ENCODE peak calls at places on chromosomes 16 and 17, in nine cellular contexts. Q, W, N, O, K, J, E, S and H are unnamed samples.

GRCh38 chr17:76314392-76315227 is 6.5 kb upstream of the QRICH2 start:
- DNase-seq in Q (no peak), W (peak), N (no peak), O (no peak), K (no peak), J (no peak), E (no peak), S (no peak), H (peak)

GRCh38 chr17:54979657-54980056 is 11.1 kb downstream of the STXBP4 start:
- DNase-seq in Q (no peak), W (no peak), N (no peak), O (no peak), K (no peak), J (no peak), E (no peak), S (no peak), H (no peak)

GRCh38 chr16:55398683-55399230 is 74.8 kb downstream of the IRX6 start:
- DNase-seq in Q (no peak), W (no peak), N (peak), O (no peak), K (no peak), J (no peak), E (no peak), S (no peak), H (no peak)

GRCh38 chr16:14283786-14284185 is 212.7 kb downstream of the MRTFB start:
- DNase-seq in Q (no peak), W (no peak), N (no peak), O (no peak), K (no peak), J (no peak), E (no peak), S (no peak), H (no peak)

GRCh38 chr16:11681977-11682654 is 13.9 kb downstream of the SNN start:
- DNase-seq in Q (peak), W (no peak), N (no peak), O (no peak), K (peak), J (no peak), E (no peak), S (no peak), H (no peak)

GRCh38 chr16:30084816-30085159 is 6.9 kb downstream of the TBX6 start:
- DNase-seq in Q (peak), W (no peak), N (no peak), O (no peak), K (no peak), J (no peak), E (no peak), S (no peak), H (no peak)

GRCh38 chr16:30893082-30893743 is 664 bp downstream of the BCL7C start:
- DNase-seq in Q (peak), W (no peak), N (peak), O (no peak), K (peak), J (peak), E (no peak), S (no peak), H (no peak)

GRCh38 chr17:79852748-79853147 is 13.5 kb upstream of the CBX4 start:
- DNase-seq in Q (no peak), W (peak), N (no peak), O (no peak), K (no peak), J (peak), E (peak), S (peak), H (no peak)

GRCh38 chr17:63714550-63715277 is 14.8 kb upstream of the LIMD2 start:
- DNase-seq in Q (no peak), W (peak), N (no peak), O (peak), K (peak), J (no peak), E (no peak), S (no peak), H (no peak)

GRCh38 chr16:89357460-89357859 is 132.9 kb downstream of the ANKRD11 start:
- DNase-seq in Q (peak), W (no peak), N (peak), O (peak), K (peak), J (no peak), E (no peak), S (no peak), H (no peak)

GRCh38 chr17:11308550-11308949 is 67.5 kb downstream of the SHISA6 start:
- DNase-seq in Q (no peak), W (no peak), N (peak), O (no peak), K (no peak), J (no peak), E (no peak), S (no peak), H (no peak)

GRCh38 chr17:77645441-77646430 is 312.8 kb upstream of the TNRC6C start:
- DNase-seq in Q (no peak), W (peak), N (peak), O (no peak), K (peak), J (peak), E (no peak), S (no peak), H (no peak)

DNA sequence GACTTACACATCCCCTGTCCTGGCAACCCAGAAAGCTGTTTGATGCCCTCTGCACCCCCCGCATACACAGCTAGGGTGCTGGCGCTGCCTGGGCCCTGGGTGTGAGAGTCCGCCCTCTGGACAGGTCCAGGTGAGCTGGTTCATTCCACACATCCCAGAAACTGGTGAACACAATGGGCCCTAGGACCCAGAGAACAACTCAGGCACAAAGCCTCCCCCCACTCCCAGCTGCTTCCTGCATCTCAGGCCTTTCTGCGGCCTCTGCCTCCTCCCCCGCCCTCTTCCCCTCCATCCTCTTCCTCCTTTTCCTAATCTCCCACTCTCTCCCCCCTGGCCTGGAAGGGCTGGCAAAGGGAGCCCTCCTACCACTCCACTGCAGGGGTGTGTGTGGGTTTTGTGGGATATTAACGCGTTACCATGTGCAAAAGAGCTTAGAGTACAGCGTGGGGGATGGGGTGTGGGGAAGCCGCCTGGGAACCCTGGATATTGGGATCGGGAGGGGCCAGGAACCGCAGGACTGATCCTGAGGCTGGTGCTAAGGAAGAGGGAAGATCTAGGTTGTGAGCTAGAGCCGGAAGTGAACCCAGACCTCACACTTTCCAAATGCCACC is 1.6 kb upstream of the PPP1R9B start:
- DNase-seq in Q (peak), W (peak), N (peak), O (peak), K (peak), J (peak), E (peak), S (peak), H (peak)
- H3K4me3 ChIP-seq in Q (no peak), W (peak), N (peak), O (peak), K (peak), J (no peak), E (peak), S (peak), H (peak)

GRCh38 chr16:56729736-56730662 is at the start of gene NUP93:
- DNase-seq in Q (peak), W (peak), N (peak), O (peak), K (peak), J (peak), E (peak), S (peak), H (peak)
- TF ChIP-seq CTCF in Q (no peak), W (no peak), N (no peak), O (no peak), K (no peak), J (no peak), E (peak), S (no peak), H (no peak)

GRCh38 chr16:69747115-69747514 is 7.6 kb downstream of the NOB1 start:
- DNase-seq in Q (no peak), W (no peak), N (no peak), O (no peak), K (no peak), J (no peak), E (no peak), S (no peak), H (no peak)
- H3K4me3 ChIP-seq in Q (no peak), W (no peak), N (no peak), O (no peak), K (no peak), J (no peak), E (no peak), S (no peak), H (no peak)

GRCh38 chr17:75238020-75238580 is 23.3 kb downstream of the GGA3 start:
- DNase-seq in Q (no peak), W (no peak), N (no peak), O (no peak), K (no peak), J (no peak), E (no peak), S (no peak), H (no peak)

GRCh38 chr17:75239214-75239613 is 22.2 kb downstream of the GGA3 start:
- DNase-seq in Q (no peak), W (no peak), N (no peak), O (no peak), K (no peak), J (no peak), E (no peak), S (no peak), H (no peak)

GRCh38 chr17:75237100-75238014 is 24.0 kb downstream of the GGA3 start:
- DNase-seq in Q (no peak), W (no peak), N (no peak), O (no peak), K (no peak), J (no peak), E (no peak), S (no peak), H (no peak)

GRCh38 chr17:75239778-75240393 is 21.5 kb downstream of the GGA3 start:
- DNase-seq in Q (no peak), W (no peak), N (peak), O (no peak), K (no peak), J (no peak), E (no peak), S (no peak), H (no peak)

GRCh38 chr17:75238684-75239191 is 22.7 kb downstream of the GGA3 start:
- DNase-seq in Q (no peak), W (peak), N (peak), O (peak), K (peak), J (peak), E (peak), S (peak), H (peak)
- TF ChIP-seq CTCF in Q (peak), W (peak), N (peak), O (peak), K (peak), J (peak), E (peak), S (peak), H (peak)

GRCh38 chr16:67185003-67185865 is 1.5 kb upstream of the MATCAP1 start:
- DNase-seq in Q (peak), W (peak), N (peak), O (peak), K (peak), J (peak), E (peak), S (peak), H (no peak)
- H3K4me3 ChIP-seq in Q (no peak), W (no peak), N (no peak), O (no peak), K (peak), J (no peak), E (no peak), S (no peak), H (no peak)

DNA sequence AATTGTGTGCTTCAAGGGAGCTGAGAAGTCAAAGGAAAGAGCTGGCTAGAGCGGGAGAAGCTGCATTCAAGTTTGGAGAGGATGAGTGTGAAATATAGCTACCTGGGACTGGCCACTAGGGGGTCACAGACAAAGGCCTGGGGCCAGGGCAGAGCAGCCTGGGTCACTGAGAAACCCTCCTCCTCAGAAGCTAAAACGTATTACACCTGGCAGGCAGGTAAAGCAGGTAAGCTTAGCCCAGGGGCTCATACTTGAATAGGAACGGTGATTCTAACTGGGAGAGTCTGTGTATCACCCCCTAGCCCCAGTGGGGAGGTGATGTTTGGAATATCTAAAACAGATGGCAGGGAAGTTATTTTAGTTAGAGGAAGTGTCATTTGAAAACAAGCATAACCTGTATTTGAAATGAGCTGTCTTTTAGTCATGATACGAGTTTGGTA is 6.8 kb downstream of the KRT37 start:
- DNase-seq in Q (no peak), W (no peak), N (peak), O (peak), K (no peak), J (no peak), E (peak), S (no peak), H (no peak)
- TF ChIP-seq CTCF in Q (no peak), W (peak), N (peak), O (peak), K (peak), J (peak), E (peak), S (peak), H (peak)

GRCh38 chr17:57577751-57578607 is 167.1 kb downstream of the CCDC182 start:
- DNase-seq in Q (no peak), W (peak), N (peak), O (no peak), K (no peak), J (no peak), E (peak), S (no peak), H (no peak)
- H3K4me3 ChIP-seq in Q (no peak), W (peak), N (peak), O (no peak), K (peak), J (no peak), E (no peak), S (no peak), H (no peak)

GRCh38 chr16:80526418-80527061 is 14.3 kb upstream of the DYNLRB2 start:
- DNase-seq in Q (no peak), W (peak), N (peak), O (peak), K (no peak), J (peak), E (peak), S (peak), H (peak)

GRCh38 chr16:80530479-80530878 is 10.3 kb upstream of the DYNLRB2 start:
- DNase-seq in Q (no peak), W (no peak), N (no peak), O (no peak), K (no peak), J (no peak), E (no peak), S (no peak), H (no peak)

GRCh38 chr16:80525420-80525819 is 15.4 kb upstream of the DYNLRB2 start:
- DNase-seq in Q (no peak), W (no peak), N (no peak), O (no peak), K (no peak), J (no peak), E (no peak), S (no peak), H (no peak)

DNA sequence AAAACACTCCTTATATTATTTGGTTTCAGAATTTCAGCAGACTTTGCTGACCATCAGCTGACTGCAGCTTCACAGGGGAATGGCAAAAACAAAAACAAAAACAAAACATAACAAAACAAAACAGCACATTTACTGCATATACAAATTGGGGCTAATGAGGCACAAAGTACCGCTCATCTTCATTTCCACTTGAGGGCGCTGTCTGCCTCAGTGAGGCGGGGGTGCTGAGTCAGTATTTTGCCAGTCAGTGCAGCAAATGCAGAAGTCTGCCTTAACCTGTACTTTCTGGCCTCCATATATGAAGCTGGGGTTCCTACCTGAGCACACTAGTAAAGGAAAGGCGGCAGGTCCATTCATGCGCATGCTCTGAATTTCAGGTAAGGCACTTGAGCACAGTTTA is 13.5 kb upstream of the DYNLRB2 start:
- DNase-seq in Q (no peak), W (peak), N (peak), O (peak), K (no peak), J (peak), E (peak), S (peak), H (no peak)
- TF ChIP-seq CTCF in Q (no peak), W (peak), N (peak), O (peak), K (peak), J (peak), E (peak), S (peak), H (peak)